ENCODE peak calls at places on chromosomes 11 and 22, in ten cellular contexts. C is ovary, R is tibial nerve, P is Caco-2, V is upper lobe of right lung, Z is sigmoid colon, Q is stomach, F is pancreas, A is psoas muscle, U is ascending aorta. H is an unnamed sample. For H3K4me1, the result is how much of the 10 kb centered on the place peaks cover.

GRCh38 chr11:76307416-76307815 is 73.5 kb downstream of the THAP12 start:
- DNase-seq in C (no peak), R (no peak), P (no peak), V (no peak), Z (no peak), Q (no peak), F (no peak), A (no peak), U (no peak), H (no peak)

GRCh38 chr22:40547729-40548143 is 88.8 kb downstream of the MRTFA start:
- DNase-seq in C (no peak), R (no peak), P (no peak), V (no peak), Z (no peak), Q (no peak), F (no peak), A (no peak), U (no peak), H (no peak)

GRCh38 chr11:14073821-14074529 is 111.5 kb downstream of the SPON1 start:
- DNase-seq in C (no peak), R (no peak), P (no peak), V (no peak), Z (peak), Q (no peak), F (no peak), A (peak), U (no peak), H (no peak)

GRCh38 chr11:3836903-3837302 is 3.9 kb downstream of the RHOG start:
- DNase-seq in C (no peak), R (no peak), P (no peak), V (no peak), Z (no peak), Q (peak), F (no peak), A (peak), U (no peak), H (no peak)

GRCh38 chr11:109303342-109303741 is 118.6 kb upstream of the C11orf87 start:
- DNase-seq in C (no peak), R (no peak), P (no peak), V (no peak), Z (no peak), Q (no peak), F (no peak), A (no peak), U (no peak), H (no peak)

GRCh38 chr11:118398797-118399564 is 2.4 kb upstream of the ATP5MG start:
- DNase-seq in C (no peak), R (no peak), P (no peak), V (no peak), Z (no peak), Q (no peak), F (no peak), A (no peak), U (no peak), H (no peak)

GRCh38 chr11:67293090-67293489 is 4.0 kb downstream of the ANKRD13D start:
- DNase-seq in C (no peak), R (no peak), P (no peak), V (no peak), Z (no peak), Q (no peak), F (no peak), A (no peak), U (no peak), H (no peak)

GRCh38 chr11:82521427-82521826 is 212.2 kb downstream of the FAM181B start:
- DNase-seq in C (no peak), R (no peak), P (no peak), V (no peak), Z (peak), Q (no peak), F (no peak), A (no peak), U (no peak), H (no peak)

GRCh38 chr11:106733518-106734162 is 284.6 kb downstream of the GUCY1A2 start:
- DNase-seq in C (no peak), R (no peak), P (no peak), V (no peak), Z (no peak), Q (no peak), F (no peak), A (no peak), U (no peak), H (no peak)

GRCh38 chr11:69371731-69372588 is 78.0 kb downstream of the MYEOV start:
- DNase-seq in C (no peak), R (no peak), P (no peak), V (peak), Z (peak), Q (peak), F (no peak), A (no peak), U (peak), H (peak)

GRCh38 chr11:69797156-69797555 is 22.0 kb upstream of the FGF4 start:
- DNase-seq in C (no peak), R (no peak), P (no peak), V (no peak), Z (no peak), Q (no peak), F (no peak), A (no peak), U (no peak), H (no peak)

GRCh38 chr22:45482169-45482568 is 20.5 kb upstream of the FBLN1 start:
- DNase-seq in C (no peak), R (no peak), P (no peak), V (peak), Z (no peak), Q (no peak), F (no peak), A (no peak), U (no peak), H (no peak)

GRCh38 chr11:22371188-22371587 is 33.0 kb downstream of the SLC17A6 start:
- DNase-seq in C (no peak), R (no peak), P (no peak), V (no peak), Z (no peak), Q (no peak), F (no peak), A (no peak), U (no peak), H (no peak)

GRCh38 chr11:94813436-94813720 is 45.2 kb downstream of the AMOTL1 start:
- DNase-seq in C (no peak), R (no peak), P (no peak), V (no peak), Z (no peak), Q (no peak), F (no peak), A (no peak), U (no peak), H (no peak)

GRCh38 chr22:28710112-28710888 is 30.7 kb upstream of the TTC28 start:
- DNase-seq in C (no peak), R (no peak), P (no peak), V (no peak), Z (no peak), Q (no peak), F (no peak), A (no peak), U (no peak), H (no peak)

GRCh38 chr11:115893701-115894100 is 389.5 kb upstream of the CADM1 start:
- DNase-seq in C (no peak), R (no peak), P (no peak), V (no peak), Z (no peak), Q (no peak), F (no peak), A (no peak), U (no peak), H (no peak)

GRCh38 chr11:66851698-66852465 is 5.0 kb upstream of the LRFN4 start:
- DNase-seq in C (peak), R (no peak), P (no peak), V (peak), Z (peak), Q (no peak), F (no peak), A (no peak), U (peak), H (peak)

GRCh38 chr11:3011891-3012885 is 20.1 kb upstream of the NAP1L4 start:
- DNase-seq in C (no peak), R (no peak), P (no peak), V (no peak), Z (no peak), Q (no peak), F (no peak), A (no peak), U (no peak), H (no peak)

GRCh38 chr11:12573707-12574106 is 100.5 kb upstream of the TEAD1 start:
- DNase-seq in C (no peak), R (no peak), P (peak), V (no peak), Z (no peak), Q (no peak), F (no peak), A (no peak), U (no peak), H (no peak)

GRCh38 chr22:47370448-47371262 is 608.2 kb downstream of the TBC1D22A start:
- DNase-seq in C (no peak), R (no peak), P (no peak), V (no peak), Z (no peak), Q (peak), F (no peak), A (no peak), U (peak), H (peak)

GRCh38 chr11:64763804-64764611 is 4.2 kb upstream of the PYGM start:
- DNase-seq in C (no peak), R (no peak), P (no peak), V (peak), Z (no peak), Q (peak), F (no peak), A (no peak), U (peak), H (no peak)

GRCh38 chr11:122025757-122026156 is 90.3 kb downstream of the BLID start:
- DNase-seq in C (no peak), R (no peak), P (peak), V (no peak), Z (no peak), Q (no peak), F (no peak), A (no peak), U (no peak), H (no peak)

GRCh38 chr11:66844496-66845142 is 1.4 kb downstream of the RCE1 start:
- DNase-seq in C (peak), R (no peak), P (no peak), V (no peak), Z (peak), Q (peak), F (peak), A (no peak), U (no peak), H (peak)

GRCh38 chr11:96102664-96103068 is 178.8 kb upstream of the MTMR2 start:
- DNase-seq in C (no peak), R (no peak), P (no peak), V (no peak), Z (no peak), Q (no peak), F (no peak), A (no peak), U (no peak), H (no peak)

GRCh38 chr11:91773090-91773489 is 451.5 kb upstream of the FAT3 start:
- DNase-seq in C (no peak), R (no peak), P (peak), V (no peak), Z (no peak), Q (no peak), F (no peak), A (no peak), U (no peak), H (peak)

GRCh38 chr11:129279326-129280026 is 87.4 kb upstream of the ARHGAP32 start:
- DNase-seq in C (peak), R (peak), P (peak), V (peak), Z (peak), Q (peak), F (peak), A (peak), U (peak), H (peak)
- TF ChIP-seq CTCF in C (no peak), R (no peak), P (peak), V (no peak), Z (no peak), Q (no peak), F (no peak), A (no peak), U (no peak), H (no peak)

GRCh38 chr11:128482512-128483191 is 104.7 kb downstream of the ETS1 start:
- DNase-seq in C (no peak), R (no peak), P (no peak), V (no peak), Z (peak), Q (no peak), F (no peak), A (peak), U (no peak), H (no peak)
- H3K4me1 ChIP-seq in C (under half), R (under half), P (under half), V (half or more), Z (under half), Q (under half), F (under half), A (under half), U (under half), H (under half)

DNA sequence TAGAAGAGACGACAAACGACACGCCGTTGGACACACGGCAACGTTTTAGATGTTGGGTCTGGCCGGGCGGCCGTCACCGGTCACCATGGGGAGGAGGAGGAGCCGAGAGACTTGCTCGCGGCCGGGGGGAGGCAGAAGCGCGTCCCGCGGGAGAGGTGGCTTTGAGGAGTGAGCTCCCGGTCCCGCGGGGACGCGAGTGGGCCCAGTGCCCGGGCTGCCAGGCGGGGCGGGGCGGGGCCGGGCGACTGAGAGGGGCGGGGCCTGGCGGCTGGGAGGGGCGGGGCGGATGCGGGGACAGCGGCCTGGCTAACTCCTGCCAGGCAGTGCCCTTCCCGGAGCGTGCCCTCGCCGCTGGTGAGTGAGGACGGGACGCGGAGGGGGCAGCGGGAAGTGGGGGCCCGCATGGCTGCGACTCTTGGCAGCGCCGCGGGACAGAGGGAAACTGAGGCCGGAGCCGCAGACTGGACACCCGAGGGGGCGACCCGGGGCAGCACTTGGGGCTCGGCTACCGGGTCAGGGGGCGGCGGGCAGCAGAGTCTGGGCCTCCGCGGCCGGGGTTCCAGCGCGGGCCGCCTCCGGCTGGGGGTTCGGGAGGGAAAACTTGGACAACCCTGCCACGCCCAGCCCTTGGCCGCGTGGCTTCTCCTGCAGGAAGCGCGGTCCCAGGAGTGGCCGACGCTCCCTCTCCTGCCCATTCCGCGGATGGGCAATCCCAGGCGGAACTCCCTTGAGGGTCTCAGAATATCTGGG is at the start of gene TSPO:
- DNase-seq in C (peak), R (peak), P (peak), V (peak), Z (peak), Q (peak), F (peak), A (peak), U (peak), H (peak)
- H3K4me3 ChIP-seq in C (peak), R (peak), P (peak), V (peak), Z (peak), Q (peak), F (peak), A (peak), U (peak), H (peak)

DNA sequence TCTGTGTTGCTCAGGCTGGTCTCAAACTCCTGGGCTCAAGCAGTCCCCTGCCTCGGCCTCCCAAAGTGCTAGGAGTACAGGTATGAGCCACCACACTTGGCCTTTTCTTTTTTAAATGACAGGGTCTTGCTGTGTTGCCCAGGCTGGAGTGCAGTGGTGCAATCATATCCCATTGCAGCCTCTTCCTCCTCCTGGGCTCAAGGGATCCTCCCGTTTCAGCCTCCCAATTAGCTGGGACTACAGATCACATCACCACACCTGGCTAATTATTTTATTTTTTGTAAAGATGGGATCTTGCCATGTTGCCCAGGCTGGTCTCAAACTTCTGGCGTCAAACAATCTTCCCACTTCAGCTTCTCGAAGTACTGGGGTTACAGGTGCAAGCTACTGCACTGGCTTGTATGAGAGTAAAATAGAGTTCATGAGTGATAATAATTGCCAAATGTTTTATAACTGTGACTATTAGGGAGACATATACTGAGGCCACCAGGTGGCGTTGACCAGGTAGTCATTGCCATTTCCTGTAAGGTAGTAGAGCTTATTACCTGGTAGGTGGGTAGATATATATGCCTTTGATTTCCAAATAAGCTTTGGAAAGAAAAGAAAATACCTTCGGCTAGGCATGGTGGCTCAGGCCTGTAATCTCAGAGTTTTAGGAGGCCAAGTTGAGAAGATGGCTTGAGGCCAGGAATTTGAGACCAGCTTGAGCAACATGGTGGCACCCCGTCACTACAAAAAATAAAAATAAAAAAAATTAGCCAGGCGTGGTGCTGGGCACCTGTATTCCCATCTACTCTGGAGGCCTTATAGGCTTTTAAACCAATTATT is 5.4 kb downstream of the FDX1 start:
- DNase-seq in C (no peak), R (no peak), P (peak), V (no peak), Z (no peak), Q (peak), F (peak), A (no peak), U (no peak), H (peak)
- TF ChIP-seq CTCF in C (no peak), R (no peak), P (peak), V (peak), Z (no peak), Q (no peak), F (no peak), A (no peak), U (no peak), H (peak)

DNA sequence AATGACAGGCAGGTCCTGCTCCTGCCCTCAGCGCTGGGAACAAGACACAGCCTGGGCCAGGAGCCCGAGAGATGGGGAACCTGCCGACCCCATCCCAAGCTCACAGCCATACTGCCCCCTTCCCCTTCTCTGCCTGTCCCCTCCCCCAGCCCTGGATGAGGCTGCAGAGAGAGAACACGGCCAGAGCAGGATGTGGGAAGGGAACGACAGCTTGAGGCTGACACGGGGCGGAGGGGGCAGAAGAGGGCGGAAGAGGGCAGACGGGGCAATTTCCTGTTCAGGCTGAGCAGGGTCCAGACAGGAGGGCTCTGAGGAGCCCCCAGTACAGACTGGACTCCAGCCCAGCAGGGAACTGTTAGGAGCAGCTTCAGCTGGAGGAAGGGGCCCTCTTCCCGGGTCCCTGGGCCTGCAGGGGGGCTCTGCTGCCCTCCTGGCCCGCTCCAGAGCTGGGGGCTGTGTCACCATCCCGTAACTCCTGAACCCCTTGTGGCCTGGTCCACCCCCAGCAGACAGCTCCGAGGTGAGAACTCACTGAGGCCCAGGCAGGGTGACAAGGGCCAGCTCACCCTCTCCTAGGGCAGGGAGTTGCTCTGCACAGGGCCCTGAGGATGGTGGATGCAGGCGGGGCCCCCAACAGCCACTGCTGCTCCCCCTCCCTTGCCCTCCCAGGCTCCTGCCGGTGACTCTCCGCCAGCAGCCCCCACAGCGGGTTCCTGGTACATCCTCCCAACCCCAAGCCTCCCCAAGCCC is 5.7 kb downstream of the CTSD start:
- DNase-seq in C (no peak), R (no peak), P (no peak), V (peak), Z (no peak), Q (no peak), F (no peak), A (peak), U (no peak), H (no peak)
- H3K4me1 ChIP-seq in C (under half), R (half or more), P (under half), V (half or more), Z (under half), Q (half or more), F (under half), A (half or more), U (under half), H (under half)

GRCh38 chr11:93591247-93591898 is 48.2 kb upstream of the SMCO4 start:
- DNase-seq in C (no peak), R (no peak), P (no peak), V (no peak), Z (no peak), Q (no peak), F (no peak), A (no peak), U (no peak), H (no peak)
- H3K4me3 ChIP-seq in C (no peak), R (no peak), P (no peak), V (no peak), Z (no peak), Q (no peak), F (no peak), A (no peak), U (no peak), H (no peak)

GRCh38 chr11:62057069-62057468 is 66.7 kb upstream of the INCENP start:
- DNase-seq in C (no peak), R (no peak), P (no peak), V (no peak), Z (no peak), Q (no peak), F (no peak), A (no peak), U (no peak), H (no peak)
- TF ChIP-seq CTCF in C (no peak), R (no peak), P (no peak), V (no peak), Z (no peak), Q (no peak), F (no peak), A (no peak), U (no peak), H (no peak)

DNA sequence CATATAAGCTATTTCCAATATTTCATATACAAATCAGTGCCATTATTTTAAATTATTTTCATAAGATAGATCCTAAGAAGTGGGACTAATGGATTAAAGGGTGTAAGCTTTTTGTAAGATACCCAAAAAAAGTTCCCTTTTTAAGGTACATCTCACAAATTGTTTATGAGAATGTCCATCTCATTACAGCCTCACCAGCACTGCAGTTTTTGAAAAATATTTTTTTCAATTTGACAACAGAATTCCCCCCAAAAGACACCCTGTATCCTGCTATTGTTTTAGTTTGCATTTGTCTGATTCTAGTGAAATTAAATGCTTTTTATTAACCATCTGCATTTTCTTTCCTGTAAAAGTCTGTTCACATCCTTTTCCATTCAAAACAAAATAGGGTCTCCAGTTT is 69.0 kb downstream of the TIMP3 start:
- DNase-seq in C (no peak), R (no peak), P (no peak), V (no peak), Z (no peak), Q (no peak), F (no peak), A (no peak), U (no peak), H (no peak)
- H3K4me1 ChIP-seq in C (under half), R (under half), P (under half), V (under half), Z (under half), Q (under half), F (under half), A (under half), U (under half), H (under half)

GRCh38 chr22:43411040-43411919 is 534 bp upstream of the MPPED1 start:
- DNase-seq in C (peak), R (no peak), P (no peak), V (no peak), Z (no peak), Q (no peak), F (no peak), A (no peak), U (no peak), H (no peak)
- H3K4me3 ChIP-seq in C (peak), R (no peak), P (no peak), V (no peak), Z (no peak), Q (peak), F (no peak), A (no peak), U (no peak), H (no peak)